ENCODE peak calls at places on chromosomes 1 and 21, in five cellular contexts. Y is body of pancreas; S is tibial artery; R is pancreas; D is CD8-positive, alpha-beta memory T cell. I is an unnamed sample. For H3K36me3, the result is how much of the 10 kb centered on the place peaks cover.

GRCh38 chr1:160522136-160522535 is 919 bp downstream of the SLAMF6 start:
- DNase-seq in Y (no peak), S (no peak), R (no peak), D (no peak), I (no peak)

GRCh38 chr1:243393093-243393492 is 137.3 kb downstream of the SDCCAG8 start:
- DNase-seq in Y (peak), S (no peak), R (no peak), D (no peak), I (no peak)

GRCh38 chr1:44786138-44786840 is 1.7 kb downstream of the BEST4 start:
- DNase-seq in Y (peak), S (peak), R (peak), D (peak), I (peak)

GRCh38 chr1:43653339-43653738 is 3.4 kb downstream of the KDM4A start:
- DNase-seq in Y (no peak), S (no peak), R (no peak), D (no peak), I (no peak)

GRCh38 chr1:154420172-154420571 is 15.0 kb downstream of the IL6R start:
- DNase-seq in Y (peak), S (peak), R (peak), D (peak), I (peak)

GRCh38 chr21:34589511-34590282 is 25.2 kb downstream of the RCAN1 start:
- DNase-seq in Y (peak), S (no peak), R (peak), D (no peak), I (no peak)

GRCh38 chr1:44819594-44820327 is 11.4 kb downstream of the BTBD19 start:
- DNase-seq in Y (peak), S (peak), R (peak), D (peak), I (peak)

GRCh38 chr1:69985901-69986439 is 219.4 kb downstream of the LRRC40 start:
- DNase-seq in Y (no peak), S (no peak), R (no peak), D (no peak), I (no peak)

GRCh38 chr21:25573409-25574206 is 33.7 kb downstream of the MRPL39 start:
- DNase-seq in Y (no peak), S (no peak), R (no peak), D (peak), I (peak)

GRCh38 chr21:36104306-36105300 is 30.3 kb upstream of the CBR3 start:
- DNase-seq in Y (peak), S (no peak), R (peak), D (peak), I (no peak)

GRCh38 chr21:36835383-36835795 is 131.1 kb downstream of the HLCS start:
- DNase-seq in Y (no peak), S (no peak), R (no peak), D (no peak), I (no peak)

GRCh38 chr1:211483896-211484612 is 7.9 kb downstream of the RD3 start:
- DNase-seq in Y (no peak), S (peak), R (no peak), D (no peak), I (no peak)

GRCh38 chr1:12711421-12712005 is 4.4 kb upstream of the AADACL3 start:
- DNase-seq in Y (no peak), S (no peak), R (no peak), D (no peak), I (no peak)

GRCh38 chr1:26114165-26114927 is 2.7 kb downstream of the PDIK1L start:
- DNase-seq in Y (peak), S (no peak), R (no peak), D (no peak), I (no peak)

GRCh38 chr1:236206548-236206947 is 64.2 kb downstream of the GPR137B start:
- DNase-seq in Y (no peak), S (no peak), R (no peak), D (no peak), I (no peak)

GRCh38 chr1:180178511-180179161 is 24.0 kb downstream of the QSOX1 start:
- DNase-seq in Y (peak), S (no peak), R (peak), D (peak), I (peak)

GRCh38 chr1:26909951-26910342 is 3.8 kb downstream of the NR0B2 start:
- DNase-seq in Y (no peak), S (no peak), R (no peak), D (no peak), I (no peak)

GRCh38 chr1:191752342-191752741 is 405.9 kb upstream of the RGS18 start:
- DNase-seq in Y (no peak), S (no peak), R (no peak), D (no peak), I (no peak)

GRCh38 chr1:184635347-184636155 is 119.1 kb downstream of the EDEM3 start:
- DNase-seq in Y (no peak), S (no peak), R (no peak), D (no peak), I (no peak)

DNA sequence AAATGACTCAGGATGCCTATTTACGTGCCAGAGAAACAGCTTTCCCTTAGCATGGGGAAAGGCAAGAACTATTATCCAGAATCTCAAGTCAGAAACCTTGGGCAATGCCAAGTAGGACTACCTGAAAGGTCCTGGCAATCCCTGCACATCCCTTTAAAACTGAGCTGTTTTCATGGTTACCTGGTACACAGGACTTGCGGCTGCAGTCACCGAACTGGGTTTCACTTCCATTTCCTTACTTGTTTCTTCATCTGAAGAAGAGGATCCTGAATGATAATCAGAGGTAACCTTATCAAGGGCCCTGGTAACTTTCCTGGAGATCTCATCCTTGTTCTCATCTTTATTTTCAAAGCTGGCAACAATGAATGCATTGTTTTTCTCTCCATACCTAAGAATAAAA is 14.3 kb downstream of the BTG3 start:
- DNase-seq in Y (no peak), S (no peak), R (no peak), D (no peak), I (no peak)
- H3K36me3 ChIP-seq in Y (under half), S (half or more), R (under half), D (under half), I (under half)

DNA sequence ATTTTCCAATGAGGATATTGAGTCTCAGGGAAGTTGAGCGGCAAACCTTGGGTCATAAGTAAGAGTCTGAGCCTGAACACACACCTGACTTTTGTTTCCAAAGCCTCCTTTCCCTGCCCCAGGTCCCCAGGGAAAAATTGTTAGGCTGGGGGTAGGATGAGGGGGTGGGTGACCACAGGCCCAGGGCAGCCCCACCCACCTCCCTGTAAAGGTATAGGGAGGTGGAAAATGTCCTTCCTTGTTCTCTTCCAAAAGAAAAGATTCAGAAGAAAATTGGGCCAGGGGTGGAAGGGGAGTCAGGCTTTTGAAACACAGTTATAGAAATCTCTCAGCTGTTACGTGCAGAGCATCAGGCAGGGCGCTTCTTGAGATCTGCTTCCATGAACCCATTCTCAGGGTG is 129.7 kb upstream of the NGF start:
- DNase-seq in Y (no peak), S (no peak), R (no peak), D (no peak), I (no peak)
- H3K36me3 ChIP-seq in Y (under half), S (under half), R (under half), D (under half), I (under half)

GRCh38 chr1:10046356-10047085 is 13.8 kb downstream of the UBE4B start:
- DNase-seq in Y (peak), S (peak), R (no peak), D (no peak), I (no peak)
- H3K36me3 ChIP-seq in Y (under half), S (under half), R (under half), D (under half), I (under half)

DNA sequence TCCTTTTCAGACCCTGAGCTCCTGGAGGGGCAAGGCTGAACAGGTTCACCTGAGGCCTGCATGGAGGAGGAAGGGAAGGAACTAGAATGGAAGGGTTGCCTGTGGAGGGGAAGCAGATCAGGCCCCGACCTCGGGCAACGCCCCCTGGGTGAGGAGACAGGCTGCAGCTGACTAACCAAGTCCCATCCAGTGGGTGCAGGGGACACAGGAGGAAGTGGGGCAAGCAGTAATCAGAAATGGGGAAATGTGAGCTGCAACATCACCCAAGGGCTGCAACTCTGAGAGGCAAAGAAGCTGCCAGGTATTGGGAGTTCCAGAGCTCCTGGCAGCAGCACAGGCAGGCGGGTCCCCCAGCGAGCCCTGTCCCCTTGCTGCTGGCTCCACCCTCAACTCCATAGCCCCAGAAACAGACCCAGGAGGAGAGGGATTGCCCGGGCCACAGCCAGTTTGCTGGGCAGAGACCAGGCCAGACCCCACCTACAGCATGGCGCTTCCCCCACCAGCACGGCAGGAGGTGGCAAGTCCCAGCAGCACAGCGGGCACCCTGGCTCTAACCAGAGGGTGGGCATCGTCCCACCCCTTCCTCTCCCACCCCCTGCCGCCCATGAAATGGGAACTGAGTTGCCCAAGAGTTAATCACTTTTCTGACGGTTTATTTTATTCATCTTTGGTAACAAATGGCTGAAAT is 38.5 kb downstream of the MRPL37 start:
- DNase-seq in Y (no peak), S (no peak), R (no peak), D (no peak), I (no peak)
- H3K36me3 ChIP-seq in Y (under half), S (half or more), R (under half), D (under half), I (half or more)

I was measured in effector memory CD4-positive, alpha-beta T cell.